ENCODE peak calls at places on chromosomes 16 and 17, in nine cellular contexts. One of them, this sample, is unnamed.

GRCh38 chr16:84096447-84097005 is 20.2 kb downstream of the MBTPS1 start:
- DNase-seq in fibroblast of lung: no peak
- DNase-seq in AG09309: no peak
- DNase-seq in neural progenitor cell: no peak
- DNase-seq in fibroblast of pulmonary artery: no peak
- DNase-seq in heart left ventricle: no peak
- DNase-seq in activated B cell treated with CpG ODN at 0.5 μM for 24 hours: no peak
- DNase-seq in neural crest cell: no peak
- DNase-seq in body of pancreas: no peak
- DNase-seq in this sample: no peak

GRCh38 chr17:64176556-64176955 is 46.6 kb upstream of the ERN1 start:
- DNase-seq in activated B cell treated with CpG ODN at 0.5 μM for 24 hours: no peak
- DNase-seq in AG09309: no peak
- DNase-seq in body of pancreas: no peak
- DNase-seq in heart left ventricle: no peak
- DNase-seq in neural progenitor cell: no peak
- DNase-seq in fibroblast of lung: no peak
- DNase-seq in neural crest cell: no peak
- DNase-seq in fibroblast of pulmonary artery: no peak
- DNase-seq in this sample: no peak

GRCh38 chr16:89695875-89696597 is 5.5 kb downstream of the SPATA2L start:
- DNase-seq in fibroblast of pulmonary artery: no peak
- DNase-seq in AG09309: no peak
- DNase-seq in body of pancreas: no peak
- DNase-seq in neural crest cell: no peak
- DNase-seq in heart left ventricle: no peak
- DNase-seq in neural progenitor cell: no peak
- DNase-seq in fibroblast of lung: no peak
- DNase-seq in activated B cell treated with CpG ODN at 0.5 μM for 24 hours: no peak
- DNase-seq in this sample: no peak

GRCh38 chr16:23742761-23743160 is 12.1 kb upstream of the CHP2 start:
- DNase-seq in neural progenitor cell: peak; percentile 25
- DNase-seq in activated B cell treated with CpG ODN at 0.5 μM for 24 hours: no peak
- DNase-seq in heart left ventricle: no peak
- DNase-seq in body of pancreas: no peak
- DNase-seq in neural crest cell: no peak
- DNase-seq in fibroblast of lung: no peak
- DNase-seq in AG09309: no peak
- DNase-seq in fibroblast of pulmonary artery: no peak
- DNase-seq in this sample: no peak

GRCh38 chr16:8859913-8860881 is 8.6 kb downstream of the CARHSP1 start:
- DNase-seq in neural crest cell: no peak
- DNase-seq in fibroblast of pulmonary artery: peak; percentile 82
- DNase-seq in activated B cell treated with CpG ODN at 0.5 μM for 24 hours: no peak
- DNase-seq in heart left ventricle: peak; percentile 62
- DNase-seq in fibroblast of lung: peak; percentile 42
- DNase-seq in neural progenitor cell: no peak
- DNase-seq in body of pancreas: peak; percentile 66
- DNase-seq in AG09309: no peak
- DNase-seq in this sample: peak; percentile 64

GRCh38 chr17:17117923-17118322 is 75.7 kb downstream of the MPRIP start:
- DNase-seq in body of pancreas: no peak
- DNase-seq in AG09309: no peak
- DNase-seq in fibroblast of pulmonary artery: no peak
- DNase-seq in neural progenitor cell: no peak
- DNase-seq in heart left ventricle: no peak
- DNase-seq in fibroblast of lung: no peak
- DNase-seq in neural crest cell: no peak
- DNase-seq in activated B cell treated with CpG ODN at 0.5 μM for 24 hours: no peak
- DNase-seq in this sample: no peak

GRCh38 chr16:57188711-57189002 is 2.5 kb downstream of the RSPRY1 start:
- DNase-seq in neural progenitor cell: no peak
- DNase-seq in heart left ventricle: no peak
- DNase-seq in body of pancreas: no peak
- DNase-seq in AG09309: no peak
- DNase-seq in activated B cell treated with CpG ODN at 0.5 μM for 24 hours: no peak
- DNase-seq in neural crest cell: no peak
- DNase-seq in fibroblast of pulmonary artery: no peak
- DNase-seq in fibroblast of lung: no peak
- DNase-seq in this sample: no peak

GRCh38 chr17:62705781-62706597 is 78.5 kb downstream of the MRC2 start:
- DNase-seq in body of pancreas: no peak
- DNase-seq in neural progenitor cell: peak; percentile 74
- DNase-seq in neural crest cell: no peak
- DNase-seq in fibroblast of lung: peak; percentile 66
- DNase-seq in fibroblast of pulmonary artery: peak; percentile 41
- DNase-seq in activated B cell treated with CpG ODN at 0.5 μM for 24 hours: no peak
- DNase-seq in AG09309: no peak
- DNase-seq in heart left ventricle: no peak
- DNase-seq in this sample: peak; percentile 42

GRCh38 chr16:88426018-88426417 is 27.1 kb upstream of the ZFPM1 start:
- DNase-seq in neural crest cell: no peak
- DNase-seq in neural progenitor cell: no peak
- DNase-seq in fibroblast of lung: no peak
- DNase-seq in heart left ventricle: no peak
- DNase-seq in AG09309: no peak
- DNase-seq in activated B cell treated with CpG ODN at 0.5 μM for 24 hours: no peak
- DNase-seq in body of pancreas: no peak
- DNase-seq in fibroblast of pulmonary artery: no peak
- DNase-seq in this sample: no peak

GRCh38 chr17:33019161-33019560 is 27.5 kb downstream of the SPACA3 start:
- DNase-seq in neural progenitor cell: no peak
- DNase-seq in AG09309: no peak
- DNase-seq in activated B cell treated with CpG ODN at 0.5 μM for 24 hours: no peak
- DNase-seq in heart left ventricle: no peak
- DNase-seq in neural crest cell: no peak
- DNase-seq in fibroblast of pulmonary artery: no peak
- DNase-seq in fibroblast of lung: no peak
- DNase-seq in body of pancreas: no peak
- DNase-seq in this sample: no peak

GRCh38 chr17:37259030-37259735 is 116.6 kb upstream of the C17orf78 start:
- DNase-seq in neural progenitor cell: no peak
- DNase-seq in heart left ventricle: no peak
- DNase-seq in body of pancreas: no peak
- DNase-seq in activated B cell treated with CpG ODN at 0.5 μM for 24 hours: no peak
- DNase-seq in AG09309: no peak
- DNase-seq in neural crest cell: no peak
- DNase-seq in fibroblast of pulmonary artery: peak; percentile 26
- DNase-seq in fibroblast of lung: peak; percentile 86
- DNase-seq in this sample: peak; percentile 53

GRCh38 chr16:55495616-55496289 is 13.1 kb upstream of the LPCAT2 start:
- DNase-seq in fibroblast of pulmonary artery: no peak
- DNase-seq in body of pancreas: no peak
- DNase-seq in fibroblast of lung: peak; percentile 98
- DNase-seq in activated B cell treated with CpG ODN at 0.5 μM for 24 hours: no peak
- DNase-seq in AG09309: peak; percentile 95
- DNase-seq in heart left ventricle: no peak
- DNase-seq in neural crest cell: no peak
- DNase-seq in neural progenitor cell: no peak
- DNase-seq in this sample: peak; percentile 81

GRCh38 chr17:82200743-82201497 is 11.7 kb downstream of the CCDC57 start:
- DNase-seq in neural crest cell: no peak
- DNase-seq in heart left ventricle: no peak
- DNase-seq in fibroblast of pulmonary artery: no peak
- DNase-seq in AG09309: no peak
- DNase-seq in fibroblast of lung: no peak
- DNase-seq in body of pancreas: no peak
- DNase-seq in neural progenitor cell: no peak
- DNase-seq in activated B cell treated with CpG ODN at 0.5 μM for 24 hours: no peak
- DNase-seq in this sample: no peak

GRCh38 chr16:620700-621525 is 9.9 kb upstream of the WFIKKN1 start:
- DNase-seq in AG09309: no peak
- DNase-seq in fibroblast of lung: no peak
- DNase-seq in neural crest cell: no peak
- DNase-seq in heart left ventricle: no peak
- DNase-seq in activated B cell treated with CpG ODN at 0.5 μM for 24 hours: no peak
- DNase-seq in body of pancreas: no peak
- DNase-seq in fibroblast of pulmonary artery: no peak
- DNase-seq in neural progenitor cell: no peak
- DNase-seq in this sample: no peak

GRCh38 chr17:32355649-32356377 is 5.9 kb downstream of the ZNF207 start:
- DNase-seq in AG09309: no peak
- DNase-seq in fibroblast of lung: peak; percentile 26
- DNase-seq in neural crest cell: no peak
- DNase-seq in body of pancreas: no peak
- DNase-seq in activated B cell treated with CpG ODN at 0.5 μM for 24 hours: no peak
- DNase-seq in heart left ventricle: no peak
- DNase-seq in neural progenitor cell: no peak
- DNase-seq in fibroblast of pulmonary artery: no peak
- DNase-seq in this sample: peak; percentile 35

GRCh38 chr17:40411821-40412220 is 5.9 kb downstream of the TOP2A start:
- DNase-seq in neural crest cell: no peak
- DNase-seq in body of pancreas: no peak
- DNase-seq in activated B cell treated with CpG ODN at 0.5 μM for 24 hours: no peak
- DNase-seq in fibroblast of pulmonary artery: no peak
- DNase-seq in fibroblast of lung: no peak
- DNase-seq in neural progenitor cell: no peak
- DNase-seq in heart left ventricle: no peak
- DNase-seq in AG09309: no peak
- DNase-seq in this sample: no peak

GRCh38 chr16:66510711-66511614 is 39.0 kb downstream of the TK2 start:
- DNase-seq in neural progenitor cell: peak; percentile 22
- DNase-seq in activated B cell treated with CpG ODN at 0.5 μM for 24 hours: no peak
- DNase-seq in AG09309: no peak
- DNase-seq in body of pancreas: peak; percentile 87
- DNase-seq in neural crest cell: no peak
- DNase-seq in heart left ventricle: no peak
- DNase-seq in fibroblast of lung: peak; percentile 30
- DNase-seq in fibroblast of pulmonary artery: no peak
- DNase-seq in this sample: no peak

GRCh38 chr16:59758848-59759247 is 1024.7 kb upstream of the GOT2 start:
- DNase-seq in heart left ventricle: no peak
- DNase-seq in neural progenitor cell: no peak
- DNase-seq in body of pancreas: no peak
- DNase-seq in fibroblast of lung: peak; percentile 65
- DNase-seq in AG09309: no peak
- DNase-seq in fibroblast of pulmonary artery: no peak
- DNase-seq in neural crest cell: no peak
- DNase-seq in activated B cell treated with CpG ODN at 0.5 μM for 24 hours: no peak
- DNase-seq in this sample: no peak

GRCh38 chr16:76748698-76749097 is 442.3 kb upstream of the MON1B start:
- DNase-seq in heart left ventricle: no peak
- DNase-seq in activated B cell treated with CpG ODN at 0.5 μM for 24 hours: no peak
- DNase-seq in neural crest cell: no peak
- DNase-seq in neural progenitor cell: no peak
- DNase-seq in fibroblast of lung: no peak
- DNase-seq in body of pancreas: no peak
- DNase-seq in AG09309: no peak
- DNase-seq in fibroblast of pulmonary artery: no peak
- DNase-seq in this sample: no peak

GRCh38 chr16:50941651-50942050 is 199.8 kb downstream of the CYLD start:
- DNase-seq in neural progenitor cell: no peak
- DNase-seq in activated B cell treated with CpG ODN at 0.5 μM for 24 hours: no peak
- DNase-seq in fibroblast of pulmonary artery: no peak
- DNase-seq in body of pancreas: no peak
- DNase-seq in neural crest cell: no peak
- DNase-seq in fibroblast of lung: no peak
- DNase-seq in heart left ventricle: no peak
- DNase-seq in AG09309: no peak
- DNase-seq in this sample: no peak

GRCh38 chr16:23448392-23448791 is 4.6 kb downstream of the COG7 start:
- DNase-seq in activated B cell treated with CpG ODN at 0.5 μM for 24 hours: no peak
- DNase-seq in neural progenitor cell: no peak
- DNase-seq in fibroblast of lung: peak; percentile 71
- DNase-seq in fibroblast of pulmonary artery: no peak
- DNase-seq in heart left ventricle: no peak
- DNase-seq in neural crest cell: no peak
- DNase-seq in AG09309: no peak
- DNase-seq in body of pancreas: no peak
- DNase-seq in this sample: no peak

GRCh38 chr17:78659546-78659945 is 82.3 kb upstream of the DNAH17 start:
- DNase-seq in fibroblast of pulmonary artery: no peak
- DNase-seq in activated B cell treated with CpG ODN at 0.5 μM for 24 hours: no peak
- DNase-seq in heart left ventricle: no peak
- DNase-seq in fibroblast of lung: no peak
- DNase-seq in neural progenitor cell: no peak
- DNase-seq in AG09309: no peak
- DNase-seq in body of pancreas: no peak
- DNase-seq in neural crest cell: no peak
- DNase-seq in this sample: no peak

GRCh38 chr16:10738231-10739077 is 5.2 kb upstream of the NUBP1 start:
- DNase-seq in neural progenitor cell: no peak
- DNase-seq in AG09309: peak; percentile 14
- DNase-seq in neural crest cell: no peak
- DNase-seq in heart left ventricle: peak; percentile 88
- DNase-seq in fibroblast of lung: peak; percentile 73
- DNase-seq in body of pancreas: peak; percentile 72
- DNase-seq in activated B cell treated with CpG ODN at 0.5 μM for 24 hours: no peak
- DNase-seq in fibroblast of pulmonary artery: peak; percentile 68
- DNase-seq in this sample: peak; percentile 89

GRCh38 chr17:49365667-49366066 is 3.6 kb upstream of the ZNF652 start:
- DNase-seq in neural progenitor cell: peak; percentile 61
- DNase-seq in activated B cell treated with CpG ODN at 0.5 μM for 24 hours: no peak
- DNase-seq in neural crest cell: no peak
- DNase-seq in heart left ventricle: no peak
- DNase-seq in body of pancreas: no peak
- DNase-seq in AG09309: no peak
- DNase-seq in fibroblast of lung: no peak
- DNase-seq in fibroblast of pulmonary artery: peak; percentile 30
- DNase-seq in this sample: peak; percentile 22
- TF ChIP-seq CTCF in neural progenitor cell: peak; percentile 36
- TF ChIP-seq CTCF in activated B cell treated with CpG ODN at 0.5 μM for 24 hours: no peak
- TF ChIP-seq CTCF in neural crest cell: peak; percentile 18
- TF ChIP-seq CTCF in heart left ventricle: no peak
- TF ChIP-seq CTCF in body of pancreas: peak; percentile 8
- TF ChIP-seq CTCF in AG09309: peak; percentile 23
- TF ChIP-seq CTCF in fibroblast of lung: no peak
- TF ChIP-seq CTCF in fibroblast of pulmonary artery: peak; percentile 14
- TF ChIP-seq CTCF in this sample: no peak

GRCh38 chr17:80203448-80204092 is 16.6 kb downstream of the SGSH start:
- DNase-seq in AG09309: no peak
- DNase-seq in neural crest cell: no peak
- DNase-seq in heart left ventricle: no peak
- DNase-seq in activated B cell treated with CpG ODN at 0.5 μM for 24 hours: no peak
- DNase-seq in fibroblast of lung: no peak
- DNase-seq in neural progenitor cell: no peak
- DNase-seq in fibroblast of pulmonary artery: no peak
- DNase-seq in body of pancreas: no peak
- DNase-seq in this sample: no peak
- TF ChIP-seq CTCF in AG09309: no peak
- TF ChIP-seq CTCF in neural crest cell: no peak
- TF ChIP-seq CTCF in heart left ventricle: no peak
- TF ChIP-seq CTCF in activated B cell treated with CpG ODN at 0.5 μM for 24 hours: no peak
- TF ChIP-seq CTCF in fibroblast of lung: no peak
- TF ChIP-seq CTCF in neural progenitor cell: no peak
- TF ChIP-seq CTCF in fibroblast of pulmonary artery: no peak
- TF ChIP-seq CTCF in body of pancreas: no peak
- TF ChIP-seq CTCF in this sample: no peak

GRCh38 chr16:3095869-3096268 is 3.2 kb downstream of the ZSCAN10 start:
- DNase-seq in neural progenitor cell: no peak
- DNase-seq in neural crest cell: no peak
- DNase-seq in fibroblast of pulmonary artery: no peak
- DNase-seq in AG09309: no peak
- DNase-seq in heart left ventricle: no peak
- DNase-seq in fibroblast of lung: no peak
- DNase-seq in activated B cell treated with CpG ODN at 0.5 μM for 24 hours: peak; percentile 53
- DNase-seq in body of pancreas: no peak
- DNase-seq in this sample: peak; percentile 24
- TF ChIP-seq CTCF in neural progenitor cell: no peak
- TF ChIP-seq CTCF in neural crest cell: peak; percentile 46
- TF ChIP-seq CTCF in fibroblast of pulmonary artery: peak; percentile 22
- TF ChIP-seq CTCF in AG09309: peak; percentile 14
- TF ChIP-seq CTCF in heart left ventricle: peak; percentile 33
- TF ChIP-seq CTCF in fibroblast of lung: peak; percentile 11
- TF ChIP-seq CTCF in activated B cell treated with CpG ODN at 0.5 μM for 24 hours: no peak
- TF ChIP-seq CTCF in body of pancreas: peak; percentile 27
- TF ChIP-seq CTCF in this sample: peak; percentile 28

GRCh38 chr16:31641279-31641678 is 113.6 kb downstream of the AHSP start:
- DNase-seq in AG09309: no peak
- DNase-seq in neural crest cell: no peak
- DNase-seq in activated B cell treated with CpG ODN at 0.5 μM for 24 hours: no peak
- DNase-seq in fibroblast of pulmonary artery: no peak
- DNase-seq in body of pancreas: no peak
- DNase-seq in fibroblast of lung: no peak
- DNase-seq in neural progenitor cell: no peak
- DNase-seq in heart left ventricle: no peak
- DNase-seq in this sample: no peak
- TF ChIP-seq CTCF in AG09309: no peak
- TF ChIP-seq CTCF in neural crest cell: no peak
- TF ChIP-seq CTCF in activated B cell treated with CpG ODN at 0.5 μM for 24 hours: no peak
- TF ChIP-seq CTCF in fibroblast of pulmonary artery: no peak
- TF ChIP-seq CTCF in body of pancreas: no peak
- TF ChIP-seq CTCF in fibroblast of lung: no peak
- TF ChIP-seq CTCF in neural progenitor cell: no peak
- TF ChIP-seq CTCF in heart left ventricle: no peak
- TF ChIP-seq CTCF in this sample: no peak